ENCODE peak calls at places on chromosomes 6 and 20, in seven cellular contexts. G is GOT3, Z is ecto neural progenitor cell, U is GDM1, Q is BJ, B is OCI-LY7, L is endothelial cell. C is an unnamed sample.
A peak's percentile ranks its signal among the peaks of the same experiment; 100 is the strongest.

GRCh38 chr6:13615802-13616140 is 636 bp downstream of the NOL7 start:
- DNase-seq in L (peak; percentile 50), G (no peak), Z (peak; percentile 61), U (no peak), B (peak; percentile 48), Q (no peak), C (no peak)

GRCh38 chr20:11553603-11554002 is 364.1 kb upstream of the BTBD3 start:
- DNase-seq in U (no peak), G (no peak), L (no peak), Z (no peak), B (no peak), Q (no peak), C (no peak)

GRCh38 chr20:11352041-11352440 is 565.7 kb upstream of the BTBD3 start:
- DNase-seq in L (no peak), G (no peak), Q (no peak), Z (no peak), B (no peak), U (no peak), C (no peak)

GRCh38 chr6:167647750-167648470 is 178.8 kb upstream of the AFDN start:
- DNase-seq in G (no peak), Z (no peak), L (no peak), Q (no peak), B (no peak), U (no peak), C (no peak)

GRCh38 chr6:116047173-116047933 is 13.3 kb downstream of the FRK start:
- DNase-seq in L (no peak), Z (no peak), B (peak; percentile 39), G (no peak), Q (no peak), U (no peak), C (no peak)

GRCh38 chr20:43736588-43737091 is 9.8 kb upstream of the GTSF1L start:
- DNase-seq in G (no peak), Q (no peak), L (no peak), B (peak; percentile 51), U (no peak), Z (peak; percentile 52), C (no peak)

GRCh38 chr6:33286946-33287914 is 1.8 kb downstream of the WDR46 start:
- DNase-seq in Q (no peak), G (no peak), Z (no peak), B (no peak), U (no peak), L (no peak), C (no peak)

GRCh38 chr6:127518212-127518709 is 874 bp downstream of the MTCL3 start:
- DNase-seq in Q (no peak), G (no peak), U (no peak), L (no peak), Z (peak; percentile 53), B (no peak), C (no peak)

GRCh38 chr6:74510878-74511277 is 695.0 kb downstream of the COL12A1 start:
- DNase-seq in B (no peak), Q (no peak), Z (no peak), U (no peak), G (no peak), L (no peak), C (no peak)

GRCh38 chr6:139323511-139324445 is 32.0 kb upstream of the TXLNB start:
- DNase-seq in G (no peak), Z (peak; percentile 50), B (peak; percentile 90), Q (no peak), U (peak; percentile 81), L (peak; percentile 67), C (peak; percentile 34)

GRCh38 chr20:35271904-35272303 is 6.0 kb downstream of the MMP24OS start:
- DNase-seq in U (no peak), B (no peak), G (no peak), Z (no peak), Q (no peak), L (no peak), C (no peak)

GRCh38 chr6:128696651-128697391 is 176.4 kb upstream of the PTPRK start:
- DNase-seq in B (no peak), Z (no peak), L (no peak), U (no peak), G (no peak), Q (peak; percentile 39), C (peak; percentile 23)

GRCh38 chr6:39302669-39303424 is 11.4 kb downstream of the KCNK17 start:
- DNase-seq in L (peak; percentile 87), Q (no peak), G (peak; percentile 20), U (peak; percentile 61), Z (peak; percentile 89), B (peak; percentile 71), C (no peak)

GRCh38 chr6:7087066-7087465 is 20.7 kb upstream of the RREB1 start:
- DNase-seq in L (no peak), B (no peak), Z (no peak), Q (no peak), G (no peak), U (no peak), C (no peak)

GRCh38 chr6:34235605-34236422 is 859 bp upstream of the HMGA1 start:
- DNase-seq in L (no peak), Q (no peak), B (peak; percentile 73), U (no peak), G (no peak), Z (peak; percentile 67), C (no peak)

GRCh38 chr6:125444234-125444949 is 142.6 kb upstream of the HDDC2 start:
- DNase-seq in Q (no peak), U (no peak), G (no peak), Z (peak; percentile 54), B (no peak), L (no peak), C (no peak)

GRCh38 chr6:75301537-75301936 is 16.9 kb upstream of the TMEM30A start:
- DNase-seq in Q (no peak), G (no peak), Z (no peak), U (no peak), L (no peak), B (no peak), C (no peak)

C was measured in GM04503.